ENCODE peak calls at places on chromosomes 1 and 21, in five cellular contexts. Y is EL; B is stimulated activated CD8-positive, alpha-beta memory T cell treated with anti-CD3 and anti-CD28 coated beads, Interleukin-2, amount 100 ng/mL, for 1 hour; H is activated T-cell treated with anti-CD3 and anti-CD28 coated beads for 24 hours; Q is cardiac fibroblast. R is an unnamed sample.

GRCh38 chr1:213326666-213327317 is 275.8 kb downstream of the RPS6KC1 start:
- DNase-seq in H (no peak), B (no peak), Y (peak), Q (peak), R (no peak)

GRCh38 chr1:11955221-11955620 is 20.7 kb downstream of the PLOD1 start:
- DNase-seq in B (no peak), Q (no peak), H (no peak), Y (no peak), R (no peak)

GRCh38 chr1:97943354-97943753 is 22.5 kb upstream of the DPYD start:
- DNase-seq in B (no peak), Q (peak), H (no peak), Y (peak), R (peak)

GRCh38 chr1:61337471-61337870 is 255.1 kb downstream of the NFIA start:
- DNase-seq in H (no peak), Y (no peak), Q (no peak), B (no peak), R (no peak)

GRCh38 chr21:35020902-35021301 is 28.2 kb downstream of the RUNX1 start:
- DNase-seq in Y (peak), H (no peak), B (no peak), Q (peak), R (no peak)

GRCh38 chr1:160608941-160609340 is 29.6 kb upstream of the CD84 start:
- DNase-seq in B (no peak), Y (no peak), Q (no peak), H (no peak), R (no peak)

GRCh38 chr1:160637065-160637464 is 9.8 kb downstream of the SLAMF1 start:
- DNase-seq in H (no peak), Y (no peak), B (no peak), Q (no peak), R (no peak)

GRCh38 chr1:174998569-174999215 is 1.1 kb upstream of the CACYBP start:
- DNase-seq in Y (peak), B (peak), H (peak), Q (peak), R (peak)

GRCh38 chr1:41418868-41419583 is 57.8 kb downstream of the FOXO6 start:
- DNase-seq in H (no peak), Q (peak), Y (peak), B (no peak), R (peak)

GRCh38 chr1:36224537-36225297 is 474 bp downstream of the THRAP3 start:
- DNase-seq in Q (peak), B (no peak), H (peak), Y (peak), R (peak)

GRCh38 chr1:156475568-156476500 is 24.7 kb downstream of the MEF2D start:
- DNase-seq in Q (peak), Y (peak), H (no peak), B (no peak), R (no peak)

GRCh38 chr1:8020032-8020431 is 6.1 kb downstream of the ERRFI1 start:
- DNase-seq in B (no peak), Q (peak), Y (peak), H (no peak), R (peak)

GRCh38 chr1:81679972-81680371 is 120.8 kb upstream of the ADGRL2 start:
- DNase-seq in Y (no peak), B (no peak), Q (peak), H (no peak), R (no peak)

GRCh38 chr1:50529510-50529909 is 106.3 kb upstream of the DMRTA2 start:
- DNase-seq in B (no peak), Y (no peak), H (no peak), Q (no peak), R (no peak)

GRCh38 chr1:27666791-27667254 is 5.2 kb downstream of the IFI6 start:
- DNase-seq in Q (no peak), B (no peak), H (no peak), Y (peak), R (no peak)

GRCh38 chr1:8238141-8239038 is 79.5 kb upstream of the SLC45A1 start:
- DNase-seq in Y (peak), Q (peak), H (no peak), B (no peak), R (no peak)

GRCh38 chr1:154955039-154955717 is 721 bp downstream of the PBXIP1 start:
- DNase-seq in Q (peak), B (peak), Y (peak), H (peak), R (no peak)

GRCh38 chr1:61132176-61133047 is 50.1 kb downstream of the NFIA start:
- DNase-seq in B (no peak), Q (peak), Y (no peak), H (no peak), R (no peak)

GRCh38 chr21:42614811-42615342 is 38.5 kb upstream of the PDE9A start:
- DNase-seq in B (no peak), Y (peak), H (peak), Q (no peak), R (peak)

GRCh38 chr1:930633-931138 is 7.0 kb downstream of the SAMD11 start:
- DNase-seq in Y (no peak), H (no peak), B (no peak), Q (no peak), R (no peak)

R was measured in RWPE1.